ENCODE peak calls at places on chromosomes 7 and 10, in six cellular contexts. J, X, N, A, P and D are unnamed samples.

GRCh38 chr7:142347091-142347490 is 89.2 kb upstream of the PRSS58 start:
- DNase-seq in J (no peak), X (no peak), N (no peak), A (no peak), P (no peak), D (no peak)

GRCh38 chr7:158646766-158647474 is 57.7 kb downstream of the NCAPG2 start:
- DNase-seq in J (peak), X (no peak), N (no peak), A (no peak), P (no peak), D (no peak)

GRCh38 chr10:79049931-79050895 is 18.6 kb upstream of the ZMIZ1 start:
- DNase-seq in J (no peak), X (no peak), N (no peak), A (peak), P (no peak), D (peak)

GRCh38 chr7:73329861-73330581 is 2.1 kb downstream of the FKBP6 start:
- DNase-seq in J (no peak), X (no peak), N (no peak), A (no peak), P (no peak), D (no peak)

GRCh38 chr7:128737441-128737840 is 1.7 kb upstream of the CALU start:
- DNase-seq in J (no peak), X (no peak), N (no peak), A (no peak), P (no peak), D (no peak)

GRCh38 chr10:1057106-1057657 is 997 bp downstream of the WDR37 start:
- DNase-seq in J (no peak), X (no peak), N (no peak), A (no peak), P (peak), D (peak)

GRCh38 chr7:155470686-155471638 is 13.0 kb downstream of the EN2 start:
- DNase-seq in J (no peak), X (no peak), N (no peak), A (no peak), P (no peak), D (no peak)

GRCh38 chr7:7190142-7190541 is 7.8 kb downstream of the C1GALT1 start:
- DNase-seq in J (no peak), X (peak), N (no peak), A (no peak), P (no peak), D (no peak)

GRCh38 chr7:102303669-102304422 is 17.2 kb downstream of the SH2B2 start:
- DNase-seq in J (no peak), X (no peak), N (no peak), A (no peak), P (no peak), D (no peak)

GRCh38 chr7:66415659-66416265 is 210.6 kb downstream of the TPST1 start:
- DNase-seq in J (no peak), X (no peak), N (no peak), A (no peak), P (no peak), D (no peak)